ENCODE peak calls at places on chromosomes 13 and 19, in seven cellular contexts. M is body of pancreas, T is brain microvascular endothelial cell, A is lower leg skin, C is progenitor cell of endocrine pancreas, Q is PC-9, I is GM06990. X is an unnamed sample.

GRCh38 chr13:94433055-94433947 is 46.2 kb downstream of the DCT start:
- DNase-seq in M (no peak), T (no peak), A (no peak), C (no peak), Q (no peak), I (no peak), X (no peak)

GRCh38 chr13:96091164-96091931 is 1.4 kb downstream of the HS6ST3 start:
- DNase-seq in M (peak), T (no peak), A (no peak), C (peak), Q (no peak), I (peak), X (no peak)

GRCh38 chr13:51258612-51259358 is 36.6 kb downstream of the FAM124A start:
- DNase-seq in M (no peak), T (peak), A (no peak), C (no peak), Q (no peak), I (no peak), X (no peak)

GRCh38 chr13:106573279-106573831 is 5.4 kb upstream of the ARGLU1 start:
- DNase-seq in M (no peak), T (no peak), A (peak), C (no peak), Q (no peak), I (no peak), X (no peak)

GRCh38 chr19:35942235-35942634 is 6.1 kb downstream of the LRFN3 start:
- DNase-seq in M (no peak), T (no peak), A (no peak), C (no peak), Q (no peak), I (no peak), X (no peak)

GRCh38 chr19:36151144-36152051 is 849 bp downstream of the COX7A1 start:
- DNase-seq in M (peak), T (no peak), A (peak), C (no peak), Q (no peak), I (no peak), X (no peak)

GRCh38 chr19:850221-850978 is 1.7 kb upstream of the ELANE start:
- DNase-seq in M (peak), T (peak), A (peak), C (no peak), Q (peak), I (no peak), X (no peak)

GRCh38 chr19:54684537-54684936 is 21.8 kb downstream of the LILRB4 start:
- DNase-seq in M (no peak), T (peak), A (no peak), C (no peak), Q (peak), I (no peak), X (no peak)

GRCh38 chr13:76790519-76791289 is 95.5 kb downstream of the KCTD12 start:
- DNase-seq in M (no peak), T (no peak), A (no peak), C (no peak), Q (no peak), I (no peak), X (no peak)

GRCh38 chr13:95275322-95276118 is 25.7 kb downstream of the ABCC4 start:
- DNase-seq in M (no peak), T (no peak), A (no peak), C (no peak), Q (no peak), I (no peak), X (no peak)

GRCh38 chr13:76638160-76638559 is 248.0 kb downstream of the KCTD12 start:
- DNase-seq in M (no peak), T (no peak), A (no peak), C (no peak), Q (no peak), I (no peak), X (no peak)

GRCh38 chr13:112986470-112986869 is 17.5 kb downstream of the MCF2L start:
- DNase-seq in M (no peak), T (no peak), A (no peak), C (no peak), Q (no peak), I (no peak), X (no peak)

GRCh38 chr19:28516415-28516872 is 696.5 kb downstream of the UQCRFS1 start:
- DNase-seq in M (no peak), T (no peak), A (no peak), C (no peak), Q (no peak), I (no peak), X (no peak)

GRCh38 chr19:49790866-49791265 is 22.2 kb downstream of the FUZ start:
- DNase-seq in M (peak), T (no peak), A (no peak), C (no peak), Q (no peak), I (no peak), X (no peak)

GRCh38 chr19:5996102-5996501 is 18.2 kb upstream of the RANBP3 start:
- DNase-seq in M (no peak), T (no peak), A (no peak), C (no peak), Q (no peak), I (no peak), X (no peak)

GRCh38 chr13:33879044-33879596 is 61.2 kb downstream of the RFC3 start:
- DNase-seq in M (no peak), T (no peak), A (no peak), C (no peak), Q (no peak), I (no peak), X (no peak)

GRCh38 chr19:4932711-4933110 is 23.4 kb downstream of the UHRF1 start:
- DNase-seq in M (no peak), T (no peak), A (no peak), C (no peak), Q (no peak), I (no peak), X (no peak)

GRCh38 chr19:40274585-40275544 is 10.3 kb downstream of the AKT2 start:
- DNase-seq in M (no peak), T (no peak), A (no peak), C (no peak), Q (no peak), I (peak), X (no peak)

GRCh38 chr13:29713841-29714240 is 118.4 kb upstream of the SLC7A1 start:
- DNase-seq in M (no peak), T (peak), A (no peak), C (no peak), Q (no peak), I (no peak), X (no peak)

GRCh38 chr19:44718441-44719261 is 19.7 kb downstream of the CEACAM16 start:
- DNase-seq in M (peak), T (no peak), A (no peak), C (no peak), Q (peak), I (no peak), X (no peak)

GRCh38 chr19:47020992-47021496 is 1.4 kb downstream of the NPAS1 start:
- DNase-seq in M (no peak), T (no peak), A (no peak), C (no peak), Q (no peak), I (no peak), X (no peak)

GRCh38 chr19:12800873-12801465 is 631 bp downstream of the PRDX2 start:
- DNase-seq in M (peak), T (no peak), A (no peak), C (no peak), Q (no peak), I (no peak), X (no peak)

GRCh38 chr19:45507864-45508680 is 793 bp downstream of the VASP start:
- DNase-seq in M (peak), T (no peak), A (no peak), C (peak), Q (peak), I (peak), X (no peak)

GRCh38 chr19:14555918-14556661 is 15.8 kb downstream of the NDUFB7 start:
- DNase-seq in M (no peak), T (peak), A (no peak), C (no peak), Q (peak), I (no peak), X (no peak)
- TF ChIP-seq CTCF in M (no peak), T (no peak), A (no peak), C (no peak), Q (no peak), I (no peak), X (no peak)

GRCh38 chr13:21606781-21607180 is 2.8 kb upstream of the MICU2 start:
- DNase-seq in M (no peak), T (no peak), A (no peak), C (no peak), Q (no peak), I (no peak), X (no peak)

GRCh38 chr13:21608961-21609360 is 5.0 kb upstream of the MICU2 start:
- DNase-seq in M (no peak), T (no peak), A (no peak), C (no peak), Q (no peak), I (no peak), X (no peak)

GRCh38 chr13:21606251-21606650 is 2.3 kb upstream of the MICU2 start:
- DNase-seq in M (no peak), T (no peak), A (no peak), C (no peak), Q (no peak), I (no peak), X (no peak)

GRCh38 chr13:21603531-21604448 is at the start of gene MICU2:
- DNase-seq in M (peak), T (peak), A (peak), C (peak), Q (peak), I (peak), X (peak)
- TF ChIP-seq CTCF in M (no peak), T (no peak), A (no peak), C (no peak), Q (no peak), I (no peak), X (no peak)

DNA sequence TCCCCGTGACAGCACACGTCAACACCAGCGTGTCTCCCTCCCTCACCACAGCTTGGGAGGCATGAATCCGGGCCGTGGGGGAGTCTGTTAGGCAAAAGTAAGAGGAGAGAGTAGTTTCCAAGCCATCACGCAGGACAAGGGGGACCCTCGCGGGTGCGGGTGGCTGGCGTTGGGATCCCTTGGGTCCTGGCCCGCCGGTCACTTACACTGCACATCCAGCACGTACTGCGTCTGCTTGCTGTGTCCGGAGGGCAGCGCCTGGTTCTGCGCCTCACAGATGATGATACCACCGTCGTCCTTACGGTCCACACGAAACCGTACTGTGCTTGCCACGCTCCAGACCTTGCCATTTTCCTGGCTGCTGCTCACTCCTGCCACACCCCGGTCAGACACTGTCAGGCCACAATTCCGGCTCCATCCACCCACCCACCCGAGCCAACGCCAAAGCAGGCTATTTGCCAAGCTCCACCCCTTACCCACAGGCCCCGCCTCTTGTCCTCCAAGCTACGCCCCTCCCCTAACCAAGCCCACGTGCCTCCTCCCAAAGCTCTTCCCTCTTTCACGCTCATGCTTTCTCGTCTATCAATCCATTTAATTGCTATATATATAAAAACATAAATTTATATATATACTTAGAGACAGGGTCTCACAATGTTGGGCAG is 6.6 kb upstream of the ZNF428 start:
- DNase-seq in M (peak), T (no peak), A (no peak), C (no peak), Q (no peak), I (no peak), X (no peak)
- TF ChIP-seq CTCF in M (no peak), T (peak), A (no peak), C (no peak), Q (no peak), I (no peak), X (no peak)

DNA sequence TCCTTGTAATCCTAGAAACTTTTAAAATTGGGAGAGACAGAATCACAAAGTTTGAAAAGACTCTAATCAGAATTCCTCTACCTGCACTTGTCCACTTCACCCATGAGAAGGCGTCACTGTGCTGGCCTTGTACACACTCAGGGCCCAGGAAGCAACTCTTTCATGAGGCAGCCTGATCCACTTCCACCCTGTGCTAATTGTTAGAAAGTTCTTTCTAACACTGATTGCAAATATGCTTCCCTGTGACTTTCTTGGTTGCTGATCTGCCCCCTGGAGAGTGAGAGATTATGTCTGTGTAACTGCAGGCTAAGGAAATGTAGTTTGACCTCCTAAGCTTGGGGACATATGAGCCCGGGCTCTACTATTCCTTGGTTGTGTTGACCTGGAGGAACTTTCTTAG is 494.6 kb downstream of the MYO16 start:
- DNase-seq in M (no peak), T (no peak), A (no peak), C (no peak), Q (no peak), I (no peak), X (no peak)
- TF ChIP-seq CTCF in M (no peak), T (no peak), A (no peak), C (no peak), Q (no peak), I (no peak), X (no peak)

X was measured in GM12864.